ENCODE peak calls at places on chromosomes 6 and 20, in five cellular contexts. One of them, this sample, is unnamed.

GRCh38 chr20:33647603-33648395 is 14.3 kb upstream of the C20orf144 start:
- DNase-seq in COR-L47: no peak
- DNase-seq in activated B cell treated with CpG ODN at 0.5 μM for 24 hours: no peak
- DNase-seq in EH: peak
- DNase-seq in mesenchymal stem cell: no peak
- DNase-seq in this sample: no peak

GRCh38 chr6:3797231-3798200 is 46.0 kb upstream of the PXDC1 start:
- DNase-seq in COR-L47: no peak
- DNase-seq in activated B cell treated with CpG ODN at 0.5 μM for 24 hours: no peak
- DNase-seq in EH: peak
- DNase-seq in mesenchymal stem cell: peak
- DNase-seq in this sample: no peak

GRCh38 chr6:155916870-155917624 is 461.4 kb upstream of the NOX3 start:
- DNase-seq in COR-L47: no peak
- DNase-seq in activated B cell treated with CpG ODN at 0.5 μM for 24 hours: no peak
- DNase-seq in EH: no peak
- DNase-seq in mesenchymal stem cell: no peak
- DNase-seq in this sample: no peak

GRCh38 chr6:36351152-36351571 is 14.5 kb upstream of the BNIP5 start:
- DNase-seq in COR-L47: no peak
- DNase-seq in activated B cell treated with CpG ODN at 0.5 μM for 24 hours: no peak
- DNase-seq in EH: peak
- DNase-seq in mesenchymal stem cell: no peak
- DNase-seq in this sample: peak

GRCh38 chr6:7932625-7933024 is 22.0 kb upstream of the TXNDC5 start:
- DNase-seq in COR-L47: no peak
- DNase-seq in activated B cell treated with CpG ODN at 0.5 μM for 24 hours: no peak
- DNase-seq in EH: no peak
- DNase-seq in mesenchymal stem cell: no peak
- DNase-seq in this sample: no peak

GRCh38 chr6:67877288-67877687 is 757.8 kb upstream of the ADGRB3 start:
- DNase-seq in COR-L47: no peak
- DNase-seq in activated B cell treated with CpG ODN at 0.5 μM for 24 hours: no peak
- DNase-seq in EH: no peak
- DNase-seq in mesenchymal stem cell: no peak
- DNase-seq in this sample: no peak

GRCh38 chr6:170280689-170281045 is 10.2 kb downstream of the DLL1 start:
- DNase-seq in COR-L47: no peak
- DNase-seq in activated B cell treated with CpG ODN at 0.5 μM for 24 hours: no peak
- DNase-seq in EH: no peak
- DNase-seq in mesenchymal stem cell: no peak
- DNase-seq in this sample: no peak

GRCh38 chr6:131749023-131749422 is 38.2 kb upstream of the CTAGE9 start:
- DNase-seq in COR-L47: no peak
- DNase-seq in activated B cell treated with CpG ODN at 0.5 μM for 24 hours: no peak
- DNase-seq in EH: no peak
- DNase-seq in mesenchymal stem cell: no peak
- DNase-seq in this sample: no peak

GRCh38 chr20:38284893-38285444 is 19.0 kb upstream of the BPI start:
- DNase-seq in COR-L47: no peak
- DNase-seq in activated B cell treated with CpG ODN at 0.5 μM for 24 hours: no peak
- DNase-seq in EH: no peak
- DNase-seq in mesenchymal stem cell: no peak
- DNase-seq in this sample: no peak

GRCh38 chr6:75611702-75612375 is 10.2 kb downstream of the SENP6 start:
- DNase-seq in COR-L47: no peak
- DNase-seq in activated B cell treated with CpG ODN at 0.5 μM for 24 hours: no peak
- DNase-seq in EH: peak
- DNase-seq in mesenchymal stem cell: peak
- DNase-seq in this sample: no peak

GRCh38 chr20:41692479-41693135 is 74.4 kb upstream of the CHD6 start:
- DNase-seq in COR-L47: peak
- DNase-seq in activated B cell treated with CpG ODN at 0.5 μM for 24 hours: peak
- DNase-seq in EH: peak
- DNase-seq in mesenchymal stem cell: no peak
- DNase-seq in this sample: peak

GRCh38 chr6:20220345-20220744 is 8.1 kb upstream of the MBOAT1 start:
- DNase-seq in COR-L47: no peak
- DNase-seq in activated B cell treated with CpG ODN at 0.5 μM for 24 hours: no peak
- DNase-seq in EH: no peak
- DNase-seq in mesenchymal stem cell: no peak
- DNase-seq in this sample: no peak

GRCh38 chr20:25046736-25047666 is 10.9 kb downstream of the ACSS1 start:
- DNase-seq in COR-L47: no peak
- DNase-seq in activated B cell treated with CpG ODN at 0.5 μM for 24 hours: no peak
- DNase-seq in EH: no peak
- DNase-seq in mesenchymal stem cell: no peak
- DNase-seq in this sample: no peak

GRCh38 chr6:27177454-27178000 is 70.0 kb upstream of the PRSS16 start:
- DNase-seq in COR-L47: peak
- DNase-seq in activated B cell treated with CpG ODN at 0.5 μM for 24 hours: peak
- DNase-seq in EH: peak
- DNase-seq in mesenchymal stem cell: peak
- DNase-seq in this sample: peak

GRCh38 chr6:151806757-151807512 is 547 bp upstream of the ESR1 start:
- DNase-seq in COR-L47: no peak
- DNase-seq in activated B cell treated with CpG ODN at 0.5 μM for 24 hours: no peak
- DNase-seq in EH: peak
- DNase-seq in mesenchymal stem cell: no peak
- DNase-seq in this sample: no peak

GRCh38 chr6:133340557-133340956 is 99.4 kb downstream of the EYA4 start:
- DNase-seq in COR-L47: no peak
- DNase-seq in activated B cell treated with CpG ODN at 0.5 μM for 24 hours: no peak
- DNase-seq in EH: peak
- DNase-seq in mesenchymal stem cell: peak
- DNase-seq in this sample: no peak

GRCh38 chr6:56087421-56087820 is 160.0 kb downstream of the COL21A1 start:
- DNase-seq in COR-L47: no peak
- DNase-seq in activated B cell treated with CpG ODN at 0.5 μM for 24 hours: no peak
- DNase-seq in EH: peak
- DNase-seq in mesenchymal stem cell: peak
- DNase-seq in this sample: no peak

GRCh38 chr6:2133718-2134310 is 111.6 kb downstream of the GMDS start:
- DNase-seq in COR-L47: no peak
- DNase-seq in activated B cell treated with CpG ODN at 0.5 μM for 24 hours: no peak
- DNase-seq in EH: no peak
- DNase-seq in mesenchymal stem cell: no peak
- DNase-seq in this sample: no peak

GRCh38 chr20:38926934-38927616 is 858 bp downstream of the FAM83D start:
- DNase-seq in COR-L47: no peak
- DNase-seq in activated B cell treated with CpG ODN at 0.5 μM for 24 hours: no peak
- DNase-seq in EH: peak
- DNase-seq in mesenchymal stem cell: peak
- DNase-seq in this sample: no peak

GRCh38 chr20:59405819-59406218 is 105.4 kb downstream of the EDN3 start:
- DNase-seq in COR-L47: no peak
- DNase-seq in activated B cell treated with CpG ODN at 0.5 μM for 24 hours: no peak
- DNase-seq in EH: no peak
- DNase-seq in mesenchymal stem cell: no peak
- DNase-seq in this sample: no peak

GRCh38 chr6:151493495-151494234 is at the start of gene CCDC170:
- DNase-seq in COR-L47: no peak
- DNase-seq in activated B cell treated with CpG ODN at 0.5 μM for 24 hours: peak
- DNase-seq in EH: peak
- DNase-seq in mesenchymal stem cell: peak
- DNase-seq in this sample: no peak

GRCh38 chr20:32067234-32067821 is 15.3 kb downstream of the HCK start:
- DNase-seq in COR-L47: no peak
- DNase-seq in activated B cell treated with CpG ODN at 0.5 μM for 24 hours: no peak
- DNase-seq in EH: peak
- DNase-seq in mesenchymal stem cell: peak
- DNase-seq in this sample: no peak

GRCh38 chr20:19601133-19601810 is 156.8 kb upstream of the RIN2 start:
- DNase-seq in COR-L47: no peak
- DNase-seq in activated B cell treated with CpG ODN at 0.5 μM for 24 hours: no peak
- DNase-seq in EH: no peak
- DNase-seq in mesenchymal stem cell: no peak
- DNase-seq in this sample: no peak

GRCh38 chr20:46990017-46990810 is 95.6 kb downstream of the EYA2 start:
- DNase-seq in COR-L47: no peak
- DNase-seq in activated B cell treated with CpG ODN at 0.5 μM for 24 hours: no peak
- DNase-seq in EH: no peak
- DNase-seq in mesenchymal stem cell: no peak
- DNase-seq in this sample: peak

GRCh38 chr6:169898788-169899480 is 147.5 kb downstream of the ERMARD start:
- DNase-seq in COR-L47: no peak
- DNase-seq in activated B cell treated with CpG ODN at 0.5 μM for 24 hours: no peak
- DNase-seq in EH: no peak
- DNase-seq in mesenchymal stem cell: no peak
- DNase-seq in this sample: peak

GRCh38 chr6:72363844-72364740 is 257.8 kb upstream of the KCNQ5 start:
- DNase-seq in COR-L47: no peak
- DNase-seq in activated B cell treated with CpG ODN at 0.5 μM for 24 hours: no peak
- DNase-seq in EH: peak
- DNase-seq in mesenchymal stem cell: peak
- DNase-seq in this sample: no peak

GRCh38 chr6:132730560-132730959 is 16.7 kb upstream of the VNN1 start:
- DNase-seq in COR-L47: no peak
- DNase-seq in activated B cell treated with CpG ODN at 0.5 μM for 24 hours: no peak
- DNase-seq in EH: peak
- DNase-seq in mesenchymal stem cell: peak
- DNase-seq in this sample: no peak

GRCh38 chr20:31704225-31705119 is 18.2 kb downstream of the BCL2L1 start:
- DNase-seq in COR-L47: no peak
- DNase-seq in activated B cell treated with CpG ODN at 0.5 μM for 24 hours: no peak
- DNase-seq in EH: peak
- DNase-seq in mesenchymal stem cell: peak
- DNase-seq in this sample: no peak

GRCh38 chr6:20463396-20463795 is 61.7 kb downstream of the E2F3 start:
- DNase-seq in COR-L47: no peak
- DNase-seq in activated B cell treated with CpG ODN at 0.5 μM for 24 hours: no peak
- DNase-seq in EH: no peak
- DNase-seq in mesenchymal stem cell: no peak
- DNase-seq in this sample: no peak

GRCh38 chr6:53647437-53648094 is 18.0 kb downstream of the KLHL31 start:
- DNase-seq in COR-L47: no peak
- DNase-seq in activated B cell treated with CpG ODN at 0.5 μM for 24 hours: no peak
- DNase-seq in EH: no peak
- DNase-seq in mesenchymal stem cell: no peak
- DNase-seq in this sample: no peak